ENCODE peak calls at places on chromosomes 4 and X, in seven cellular contexts. D is ovary; V is ascending aorta; K is upper lobe of right lung; Q is heart right ventricle; R is effector memory CD4-positive, alpha-beta T cell; M is spleen. Z is an unnamed sample.

GRCh38 chr4:52646726-52647125 is 12.4 kb downstream of the USP46 start:
- DNase-seq in R (no peak), D (no peak), V (no peak), M (no peak), Q (no peak), K (no peak), Z (no peak)

GRCh38 chrX:84248226-84248625 is 60.2 kb upstream of the RPS6KA6 start:
- DNase-seq in D (no peak), K (no peak), M (no peak), Q (no peak), R (no peak), V (no peak), Z (peak; percentile 5)

GRCh38 chr4:74284074-74284473 is 24.2 kb upstream of the EPGN start:
- DNase-seq in M (no peak), K (no peak), Q (no peak), V (no peak), R (no peak), D (no peak), Z (no peak)

GRCh38 chr4:185504098-185505047 is 30.9 kb downstream of the PDLIM3 start:
- DNase-seq in D (peak; percentile 75), V (no peak), Q (peak; percentile 88), M (no peak), R (no peak), K (peak; percentile 71), Z (no peak)

GRCh38 chr4:115668396-115668795 is 555.0 kb upstream of the NDST4 start:
- DNase-seq in R (no peak), D (no peak), Q (no peak), M (no peak), V (no peak), K (no peak), Z (no peak)

GRCh38 chr4:5724377-5724776 is 13.4 kb downstream of the EVC start:
- DNase-seq in V (no peak), Q (no peak), K (no peak), R (no peak), D (no peak), M (no peak), Z (no peak)

GRCh38 chr4:41364871-41365270 is 108.1 kb downstream of the UCHL1 start:
- DNase-seq in D (no peak), Q (no peak), V (no peak), M (no peak), R (no peak), K (no peak), Z (no peak)

GRCh38 chr4:38279077-38279476 is 318.9 kb downstream of the PTTG2 start:
- DNase-seq in D (no peak), V (no peak), R (no peak), K (no peak), M (no peak), Q (no peak), Z (no peak)

GRCh38 chrX:103792916-103793540 is 16.4 kb downstream of the PLP1 start:
- DNase-seq in R (no peak), K (no peak), M (no peak), D (no peak), V (no peak), Q (no peak), Z (peak; percentile 5)

GRCh38 chr4:56360071-56360470 is 27.2 kb downstream of the AASDH start:
- DNase-seq in R (no peak), D (no peak), M (no peak), Q (no peak), V (no peak), K (no peak), Z (no peak)

GRCh38 chr4:98627883-98628282 is 30.5 kb downstream of the TSPAN5 start:
- DNase-seq in Q (no peak), V (no peak), R (no peak), M (no peak), D (no peak), K (no peak), Z (no peak)

GRCh38 chrX:107701493-107702121 is 73.3 kb downstream of the PRPS1 start:
- DNase-seq in D (no peak), K (no peak), M (peak; percentile 73), Q (no peak), V (no peak), R (no peak), Z (no peak)

GRCh38 chr4:156293657-156294297 is 340.1 kb upstream of the CTSO start:
- DNase-seq in Q (no peak), V (no peak), M (no peak), D (no peak), K (no peak), R (no peak), Z (peak; percentile 41)

GRCh38 chr4:157287445-157287844 is 66.9 kb downstream of the GRIA2 start:
- DNase-seq in V (no peak), D (no peak), Q (no peak), R (no peak), M (no peak), K (no peak), Z (no peak)

GRCh38 chrX:134592303-134592702 is 66.0 kb downstream of the PLAC1 start:
- DNase-seq in V (no peak), M (no peak), D (no peak), R (no peak), K (no peak), Q (no peak), Z (no peak)

GRCh38 chr4:185068837-185069236 is 50.5 kb downstream of the HELT start:
- DNase-seq in V (no peak), K (no peak), M (no peak), Q (no peak), D (no peak), R (no peak), Z (no peak)

GRCh38 chrX:856901-857300 is 226.3 kb downstream of the SHOX start:
- DNase-seq in R (no peak), M (no peak), V (no peak), D (no peak), Q (no peak), K (no peak), Z (no peak)

GRCh38 chr4:100289980-100290379 is 99.7 kb upstream of the DDIT4L start:
- DNase-seq in K (no peak), D (no peak), M (no peak), Q (no peak), V (no peak), R (no peak), Z (no peak)

GRCh38 chr4:5887361-5888221 is 5.3 kb downstream of the CRMP1 start:
- DNase-seq in R (no peak), M (no peak), K (no peak), Q (no peak), D (no peak), V (no peak), Z (no peak)

GRCh38 chr4:5825642-5826041 is 67.2 kb downstream of the CRMP1 start:
- DNase-seq in R (no peak), K (no peak), V (no peak), M (no peak), D (no peak), Q (no peak), Z (no peak)

GRCh38 chrX:38124000-38124399 is 96.7 kb downstream of the SRPX start:
- DNase-seq in M (no peak), R (no peak), K (no peak), D (no peak), Q (no peak), V (no peak), Z (no peak)

GRCh38 chrX:107776649-107777535 is 641 bp upstream of the NCBP2L start:
- DNase-seq in D (peak; percentile 83), M (peak; percentile 86), V (peak; percentile 38), R (peak; percentile 39), Q (peak; percentile 81), K (peak; percentile 81), Z (peak; percentile 26)

GRCh38 chr4:38113136-38113535 is 152.9 kb downstream of the PTTG2 start:
- DNase-seq in V (no peak), Q (no peak), R (no peak), D (no peak), K (no peak), M (no peak), Z (no peak)

GRCh38 chr4:184342167-184342856 is 124.6 kb upstream of the ENPP6 start:
- DNase-seq in Q (no peak), V (no peak), M (no peak), K (no peak), R (no peak), D (no peak), Z (no peak)

GRCh38 chr4:143251348-143251747 is 66.6 kb downstream of the USP38 start:
- DNase-seq in R (no peak), Q (no peak), K (no peak), M (no peak), D (no peak), V (no peak), Z (no peak)

GRCh38 chr4:147134536-147135210 is 189.0 kb upstream of the TTC29 start:
- DNase-seq in V (no peak), D (no peak), K (no peak), M (no peak), Q (no peak), R (no peak), Z (no peak)

GRCh38 chr4:5710065-5710961 is 688 bp upstream of the EVC start:
- DNase-seq in Q (no peak), M (no peak), D (no peak), K (no peak), V (no peak), R (no peak), Z (no peak)

GRCh38 chr4:78477276-78477675 is 74.3 kb upstream of the ANXA3 start:
- DNase-seq in R (no peak), D (no peak), K (no peak), V (no peak), M (no peak), Q (no peak), Z (peak; percentile 43)

GRCh38 chr4:93719552-93719951 is 109.0 kb upstream of the ATOH1 start:
- DNase-seq in V (no peak), M (no peak), D (no peak), Q (no peak), K (no peak), R (no peak), Z (no peak)

GRCh38 chr4:112288455-112288854 is 2.8 kb upstream of the TIFA start:
- DNase-seq in K (no peak), V (no peak), D (no peak), M (no peak), R (no peak), Q (no peak), Z (no peak)
- H3K27ac ChIP-seq in K (no peak overlapping the region), V (no peak overlapping the region), D (no peak overlapping the region), M (peak overlapping the region; percentile 40), R (peak overlapping the region; percentile 90), Q (no peak overlapping the region), Z (no peak overlapping the region)

DNA sequence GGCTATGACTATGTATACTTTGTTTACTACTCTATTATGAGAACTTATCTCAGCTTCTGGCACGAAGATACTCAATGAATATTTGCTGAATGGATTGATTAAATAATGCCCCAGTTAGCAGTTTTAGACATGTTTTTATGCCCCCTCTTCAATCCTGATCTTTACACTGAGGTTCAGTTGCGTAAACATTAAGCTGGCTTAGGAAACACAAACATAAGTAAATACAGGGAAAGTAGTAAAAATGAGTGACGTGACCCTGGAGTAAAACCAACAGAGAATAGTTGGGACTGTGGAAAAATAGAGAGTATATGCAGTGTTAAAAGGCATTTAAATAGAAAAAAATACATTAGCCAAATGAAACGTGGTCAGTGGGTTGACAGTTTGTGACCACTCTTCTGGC is 387.0 kb upstream of the ACTRT1 start:
- DNase-seq in Q (no peak), M (no peak), V (no peak), K (no peak), D (no peak), R (no peak), Z (no peak)
- H3K27ac ChIP-seq in Q (no peak overlapping the region), M (no peak overlapping the region), V (no peak overlapping the region), K (no peak overlapping the region), D (no peak overlapping the region), R (no peak overlapping the region), Z (no peak overlapping the region)

GRCh38 chrX:120372667-120373370 is 10.9 kb downstream of the ATP1B4 start:
- DNase-seq in R (no peak), M (no peak), K (no peak), Q (peak; percentile 9), V (no peak), D (no peak), Z (no peak)
- H3K27ac ChIP-seq in R (no peak overlapping the region), M (no peak overlapping the region), K (no peak overlapping the region), Q (no peak overlapping the region), V (no peak overlapping the region), D (no peak overlapping the region), Z (no peak overlapping the region)

GRCh38 chrX:81261576-81261975 is 59.7 kb downstream of the SH3BGRL start:
- DNase-seq in D (no peak), K (no peak), M (no peak), Q (no peak), R (no peak), V (no peak), Z (no peak)
- H3K27ac ChIP-seq in D (no peak overlapping the region), K (no peak overlapping the region), M (no peak overlapping the region), Q (no peak overlapping the region), R (no peak overlapping the region), V (no peak overlapping the region), Z (peak overlapping the region; percentile 77)